ENCODE peak calls at places on chromosomes 16 and 17, in six cellular contexts. One of them, this sample, is unnamed.

GRCh38 chr16:2799852-2800226 is 1.6 kb downstream of the PRSS41 start:
- DNase-seq in T-helper 2 cell: no peak
- DNase-seq in stimulated activated CD4-positive, alpha-beta T cell treated with anti-CD3 and anti-CD28 coated beads, Interleukin-2, amount 100 ng/mL, for 24 hours: no peak
- DNase-seq in Peyer's patch: no peak
- DNase-seq in ureter: peak; percentile 77
- DNase-seq in iris pigment epithelial cell: peak; percentile 20
- DNase-seq in this sample: peak; percentile 86

GRCh38 chr16:67563708-67564468 is 1.6 kb downstream of the CTCF start:
- DNase-seq in iris pigment epithelial cell: peak; percentile 93
- DNase-seq in T-helper 2 cell: no peak
- DNase-seq in ureter: peak; percentile 70
- DNase-seq in Peyer's patch: no peak
- DNase-seq in stimulated activated CD4-positive, alpha-beta T cell treated with anti-CD3 and anti-CD28 coated beads, Interleukin-2, amount 100 ng/mL, for 24 hours: no peak
- DNase-seq in this sample: no peak

GRCh38 chr16:47136101-47136820 is 7.5 kb downstream of the NETO2 start:
- DNase-seq in stimulated activated CD4-positive, alpha-beta T cell treated with anti-CD3 and anti-CD28 coated beads, Interleukin-2, amount 100 ng/mL, for 24 hours: no peak
- DNase-seq in Peyer's patch: no peak
- DNase-seq in ureter: no peak
- DNase-seq in iris pigment epithelial cell: peak; percentile 66
- DNase-seq in T-helper 2 cell: no peak
- DNase-seq in this sample: no peak

GRCh38 chr17:9212376-9213310 is 191.3 kb downstream of the NTN1 start:
- DNase-seq in iris pigment epithelial cell: no peak
- DNase-seq in T-helper 2 cell: no peak
- DNase-seq in stimulated activated CD4-positive, alpha-beta T cell treated with anti-CD3 and anti-CD28 coated beads, Interleukin-2, amount 100 ng/mL, for 24 hours: no peak
- DNase-seq in ureter: no peak
- DNase-seq in Peyer's patch: no peak
- DNase-seq in this sample: no peak

GRCh38 chr17:56441331-56441730 is 152.2 kb upstream of the NOG start:
- DNase-seq in T-helper 2 cell: no peak
- DNase-seq in stimulated activated CD4-positive, alpha-beta T cell treated with anti-CD3 and anti-CD28 coated beads, Interleukin-2, amount 100 ng/mL, for 24 hours: no peak
- DNase-seq in Peyer's patch: no peak
- DNase-seq in iris pigment epithelial cell: peak; percentile 80
- DNase-seq in ureter: no peak
- DNase-seq in this sample: no peak

GRCh38 chr16:4795181-4795827 is at the start of gene SMIM22:
- DNase-seq in T-helper 2 cell: no peak
- DNase-seq in Peyer's patch: no peak
- DNase-seq in stimulated activated CD4-positive, alpha-beta T cell treated with anti-CD3 and anti-CD28 coated beads, Interleukin-2, amount 100 ng/mL, for 24 hours: no peak
- DNase-seq in ureter: peak; percentile 72
- DNase-seq in iris pigment epithelial cell: no peak
- DNase-seq in this sample: peak; percentile 86

GRCh38 chr16:67668495-67669157 is 2.0 kb downstream of the C16orf86 start:
- DNase-seq in iris pigment epithelial cell: no peak
- DNase-seq in Peyer's patch: peak; percentile 49
- DNase-seq in T-helper 2 cell: no peak
- DNase-seq in ureter: no peak
- DNase-seq in stimulated activated CD4-positive, alpha-beta T cell treated with anti-CD3 and anti-CD28 coated beads, Interleukin-2, amount 100 ng/mL, for 24 hours: no peak
- DNase-seq in this sample: no peak

GRCh38 chr16:78105517-78105916 is 6.1 kb downstream of the WWOX start:
- DNase-seq in T-helper 2 cell: no peak
- DNase-seq in iris pigment epithelial cell: no peak
- DNase-seq in stimulated activated CD4-positive, alpha-beta T cell treated with anti-CD3 and anti-CD28 coated beads, Interleukin-2, amount 100 ng/mL, for 24 hours: no peak
- DNase-seq in Peyer's patch: no peak
- DNase-seq in ureter: no peak
- DNase-seq in this sample: no peak

GRCh38 chr17:8706431-8706830 is 38.2 kb downstream of the CCDC42 start:
- DNase-seq in ureter: no peak
- DNase-seq in T-helper 2 cell: no peak
- DNase-seq in stimulated activated CD4-positive, alpha-beta T cell treated with anti-CD3 and anti-CD28 coated beads, Interleukin-2, amount 100 ng/mL, for 24 hours: no peak
- DNase-seq in Peyer's patch: no peak
- DNase-seq in iris pigment epithelial cell: no peak
- DNase-seq in this sample: no peak

GRCh38 chr16:11056090-11056988 is 112.0 kb downstream of the CLEC16A start:
- DNase-seq in iris pigment epithelial cell: peak; percentile 40
- DNase-seq in ureter: no peak
- DNase-seq in stimulated activated CD4-positive, alpha-beta T cell treated with anti-CD3 and anti-CD28 coated beads, Interleukin-2, amount 100 ng/mL, for 24 hours: no peak
- DNase-seq in Peyer's patch: no peak
- DNase-seq in T-helper 2 cell: no peak
- DNase-seq in this sample: no peak

GRCh38 chr16:47377156-47377555 is 83.7 kb downstream of the ITFG1 start:
- DNase-seq in stimulated activated CD4-positive, alpha-beta T cell treated with anti-CD3 and anti-CD28 coated beads, Interleukin-2, amount 100 ng/mL, for 24 hours: no peak
- DNase-seq in Peyer's patch: no peak
- DNase-seq in iris pigment epithelial cell: peak; percentile 59
- DNase-seq in ureter: no peak
- DNase-seq in T-helper 2 cell: no peak
- DNase-seq in this sample: no peak

GRCh38 chr16:53775821-53776431 is 72.0 kb downstream of the FTO start:
- DNase-seq in Peyer's patch: no peak
- DNase-seq in iris pigment epithelial cell: peak; percentile 94
- DNase-seq in ureter: peak; percentile 51
- DNase-seq in stimulated activated CD4-positive, alpha-beta T cell treated with anti-CD3 and anti-CD28 coated beads, Interleukin-2, amount 100 ng/mL, for 24 hours: no peak
- DNase-seq in T-helper 2 cell: no peak
- DNase-seq in this sample: no peak

GRCh38 chr17:43477832-43478634 is 5.7 kb upstream of the DHX8 start:
- DNase-seq in ureter: no peak
- DNase-seq in T-helper 2 cell: no peak
- DNase-seq in stimulated activated CD4-positive, alpha-beta T cell treated with anti-CD3 and anti-CD28 coated beads, Interleukin-2, amount 100 ng/mL, for 24 hours: no peak
- DNase-seq in iris pigment epithelial cell: no peak
- DNase-seq in Peyer's patch: no peak
- DNase-seq in this sample: no peak

GRCh38 chr16:8194795-8195194 is 395.5 kb downstream of the TMEM114 start:
- DNase-seq in Peyer's patch: no peak
- DNase-seq in T-helper 2 cell: no peak
- DNase-seq in ureter: no peak
- DNase-seq in stimulated activated CD4-positive, alpha-beta T cell treated with anti-CD3 and anti-CD28 coated beads, Interleukin-2, amount 100 ng/mL, for 24 hours: no peak
- DNase-seq in iris pigment epithelial cell: no peak
- DNase-seq in this sample: no peak

GRCh38 chr16:81489547-81490267 is 45.1 kb downstream of the CMIP start:
- DNase-seq in iris pigment epithelial cell: no peak
- DNase-seq in ureter: no peak
- DNase-seq in T-helper 2 cell: no peak
- DNase-seq in stimulated activated CD4-positive, alpha-beta T cell treated with anti-CD3 and anti-CD28 coated beads, Interleukin-2, amount 100 ng/mL, for 24 hours: no peak
- DNase-seq in Peyer's patch: no peak
- DNase-seq in this sample: peak; percentile 15

GRCh38 chr17:78324391-78325075 is 35.3 kb downstream of the SOCS3 start:
- DNase-seq in ureter: peak; percentile 80
- DNase-seq in stimulated activated CD4-positive, alpha-beta T cell treated with anti-CD3 and anti-CD28 coated beads, Interleukin-2, amount 100 ng/mL, for 24 hours: peak; percentile 42
- DNase-seq in Peyer's patch: peak; percentile 47
- DNase-seq in iris pigment epithelial cell: peak; percentile 69
- DNase-seq in T-helper 2 cell: no peak
- DNase-seq in this sample: peak; percentile 84

GRCh38 chr16:85138825-85139627 is 26.8 kb upstream of the CIBAR2 start:
- DNase-seq in iris pigment epithelial cell: no peak
- DNase-seq in T-helper 2 cell: no peak
- DNase-seq in ureter: no peak
- DNase-seq in stimulated activated CD4-positive, alpha-beta T cell treated with anti-CD3 and anti-CD28 coated beads, Interleukin-2, amount 100 ng/mL, for 24 hours: no peak
- DNase-seq in Peyer's patch: no peak
- DNase-seq in this sample: no peak

GRCh38 chr16:30805370-30806169 is 18.6 kb upstream of the ZNF629 start:
- DNase-seq in stimulated activated CD4-positive, alpha-beta T cell treated with anti-CD3 and anti-CD28 coated beads, Interleukin-2, amount 100 ng/mL, for 24 hours: peak; percentile 64
- DNase-seq in T-helper 2 cell: peak; percentile 26
- DNase-seq in iris pigment epithelial cell: peak; percentile 75
- DNase-seq in Peyer's patch: peak; percentile 66
- DNase-seq in ureter: peak; percentile 90
- DNase-seq in this sample: peak; percentile 91

GRCh38 chr17:82296511-82297279 is 20.7 kb downstream of the CD7 start:
- DNase-seq in iris pigment epithelial cell: peak; percentile 20
- DNase-seq in stimulated activated CD4-positive, alpha-beta T cell treated with anti-CD3 and anti-CD28 coated beads, Interleukin-2, amount 100 ng/mL, for 24 hours: no peak
- DNase-seq in Peyer's patch: no peak
- DNase-seq in ureter: no peak
- DNase-seq in T-helper 2 cell: no peak
- DNase-seq in this sample: peak; percentile 74

GRCh38 chr17:11177340-11177739 is 63.7 kb upstream of the SHISA6 start:
- DNase-seq in ureter: no peak
- DNase-seq in iris pigment epithelial cell: no peak
- DNase-seq in T-helper 2 cell: no peak
- DNase-seq in Peyer's patch: no peak
- DNase-seq in stimulated activated CD4-positive, alpha-beta T cell treated with anti-CD3 and anti-CD28 coated beads, Interleukin-2, amount 100 ng/mL, for 24 hours: no peak
- DNase-seq in this sample: no peak

GRCh38 chr16:85569615-85570212 is 43.4 kb upstream of the GSE1 start:
- DNase-seq in ureter: no peak
- DNase-seq in Peyer's patch: peak; percentile 71
- DNase-seq in stimulated activated CD4-positive, alpha-beta T cell treated with anti-CD3 and anti-CD28 coated beads, Interleukin-2, amount 100 ng/mL, for 24 hours: peak; percentile 31
- DNase-seq in T-helper 2 cell: no peak
- DNase-seq in iris pigment epithelial cell: peak; percentile 85
- DNase-seq in this sample: peak; percentile 57

GRCh38 chr16:80803341-80804060 is 897 bp downstream of the CDYL2 start:
- DNase-seq in iris pigment epithelial cell: no peak
- DNase-seq in ureter: no peak
- DNase-seq in stimulated activated CD4-positive, alpha-beta T cell treated with anti-CD3 and anti-CD28 coated beads, Interleukin-2, amount 100 ng/mL, for 24 hours: peak; percentile 56
- DNase-seq in T-helper 2 cell: peak; percentile 33
- DNase-seq in Peyer's patch: peak; percentile 26
- DNase-seq in this sample: peak; percentile 47

GRCh38 chr16:56163938-56164337 is 27.4 kb upstream of the GNAO1 start:
- DNase-seq in stimulated activated CD4-positive, alpha-beta T cell treated with anti-CD3 and anti-CD28 coated beads, Interleukin-2, amount 100 ng/mL, for 24 hours: no peak
- DNase-seq in T-helper 2 cell: no peak
- DNase-seq in iris pigment epithelial cell: no peak
- DNase-seq in Peyer's patch: no peak
- DNase-seq in ureter: no peak
- DNase-seq in this sample: no peak

GRCh38 chr16:88067530-88068411 is 116.5 kb downstream of the BANP start:
- DNase-seq in ureter: no peak
- DNase-seq in iris pigment epithelial cell: no peak
- DNase-seq in T-helper 2 cell: no peak
- DNase-seq in stimulated activated CD4-positive, alpha-beta T cell treated with anti-CD3 and anti-CD28 coated beads, Interleukin-2, amount 100 ng/mL, for 24 hours: no peak
- DNase-seq in Peyer's patch: no peak
- DNase-seq in this sample: no peak

GRCh38 chr16:49472598-49472997 is 99.0 kb downstream of the C16orf78 start:
- DNase-seq in iris pigment epithelial cell: no peak
- DNase-seq in stimulated activated CD4-positive, alpha-beta T cell treated with anti-CD3 and anti-CD28 coated beads, Interleukin-2, amount 100 ng/mL, for 24 hours: no peak
- DNase-seq in T-helper 2 cell: no peak
- DNase-seq in Peyer's patch: no peak
- DNase-seq in ureter: peak; percentile 29
- DNase-seq in this sample: no peak

GRCh38 chr17:57746221-57746620 is 1.1 kb upstream of the CCDC182 start:
- DNase-seq in iris pigment epithelial cell: no peak
- DNase-seq in Peyer's patch: no peak
- DNase-seq in stimulated activated CD4-positive, alpha-beta T cell treated with anti-CD3 and anti-CD28 coated beads, Interleukin-2, amount 100 ng/mL, for 24 hours: no peak
- DNase-seq in ureter: no peak
- DNase-seq in T-helper 2 cell: no peak
- DNase-seq in this sample: no peak

GRCh38 chr16:73329363-73330306 is 281.7 kb upstream of the ZFHX3 start:
- DNase-seq in stimulated activated CD4-positive, alpha-beta T cell treated with anti-CD3 and anti-CD28 coated beads, Interleukin-2, amount 100 ng/mL, for 24 hours: no peak
- DNase-seq in ureter: no peak
- DNase-seq in iris pigment epithelial cell: no peak
- DNase-seq in T-helper 2 cell: no peak
- DNase-seq in Peyer's patch: no peak
- DNase-seq in this sample: no peak

GRCh38 chr16:87626905-87627304 is 24.6 kb downstream of the JPH3 start:
- DNase-seq in ureter: no peak
- DNase-seq in T-helper 2 cell: no peak
- DNase-seq in stimulated activated CD4-positive, alpha-beta T cell treated with anti-CD3 and anti-CD28 coated beads, Interleukin-2, amount 100 ng/mL, for 24 hours: no peak
- DNase-seq in iris pigment epithelial cell: no peak
- DNase-seq in Peyer's patch: no peak
- DNase-seq in this sample: peak; percentile 17

GRCh38 chr17:148757-149156 is 11.4 kb downstream of the SCGB1C2 start:
- DNase-seq in ureter: peak; percentile 34
- DNase-seq in Peyer's patch: peak; percentile 10
- DNase-seq in T-helper 2 cell: no peak
- DNase-seq in iris pigment epithelial cell: no peak
- DNase-seq in stimulated activated CD4-positive, alpha-beta T cell treated with anti-CD3 and anti-CD28 coated beads, Interleukin-2, amount 100 ng/mL, for 24 hours: no peak
- DNase-seq in this sample: no peak

GRCh38 chr17:50344712-50345380 is 1.1 kb upstream of the XYLT2 start:
- DNase-seq in Peyer's patch: no peak
- DNase-seq in stimulated activated CD4-positive, alpha-beta T cell treated with anti-CD3 and anti-CD28 coated beads, Interleukin-2, amount 100 ng/mL, for 24 hours: no peak
- DNase-seq in iris pigment epithelial cell: no peak
- DNase-seq in T-helper 2 cell: no peak
- DNase-seq in ureter: no peak
- DNase-seq in this sample: peak; percentile 25

GRCh38 chr16:82062645-82063058 is 27.6 kb downstream of the HSD17B2 start:
- DNase-seq in T-helper 2 cell: no peak
- DNase-seq in iris pigment epithelial cell: peak; percentile 56
- DNase-seq in ureter: no peak
- DNase-seq in Peyer's patch: no peak
- DNase-seq in stimulated activated CD4-positive, alpha-beta T cell treated with anti-CD3 and anti-CD28 coated beads, Interleukin-2, amount 100 ng/mL, for 24 hours: no peak
- DNase-seq in this sample: no peak

GRCh38 chr17:80158846-80159245 is 11.0 kb upstream of the CARD14 start:
- DNase-seq in T-helper 2 cell: no peak
- DNase-seq in stimulated activated CD4-positive, alpha-beta T cell treated with anti-CD3 and anti-CD28 coated beads, Interleukin-2, amount 100 ng/mL, for 24 hours: no peak
- DNase-seq in ureter: no peak
- DNase-seq in iris pigment epithelial cell: no peak
- DNase-seq in Peyer's patch: no peak
- DNase-seq in this sample: no peak

GRCh38 chr17:77640242-77640641 is 318.3 kb upstream of the TNRC6C start:
- DNase-seq in T-helper 2 cell: no peak
- DNase-seq in stimulated activated CD4-positive, alpha-beta T cell treated with anti-CD3 and anti-CD28 coated beads, Interleukin-2, amount 100 ng/mL, for 24 hours: no peak
- DNase-seq in ureter: no peak
- DNase-seq in iris pigment epithelial cell: no peak
- DNase-seq in Peyer's patch: no peak
- DNase-seq in this sample: no peak

GRCh38 chr17:79607941-79608728 is 2.7 kb downstream of the RBFOX3 start:
- DNase-seq in stimulated activated CD4-positive, alpha-beta T cell treated with anti-CD3 and anti-CD28 coated beads, Interleukin-2, amount 100 ng/mL, for 24 hours: peak; percentile 20
- DNase-seq in ureter: no peak
- DNase-seq in Peyer's patch: no peak
- DNase-seq in iris pigment epithelial cell: peak; percentile 37
- DNase-seq in T-helper 2 cell: no peak
- DNase-seq in this sample: no peak

GRCh38 chr16:57627184-57627871 is 1.1 kb upstream of the ADGRG1 start:
- DNase-seq in stimulated activated CD4-positive, alpha-beta T cell treated with anti-CD3 and anti-CD28 coated beads, Interleukin-2, amount 100 ng/mL, for 24 hours: no peak
- DNase-seq in ureter: no peak
- DNase-seq in Peyer's patch: no peak
- DNase-seq in T-helper 2 cell: no peak
- DNase-seq in iris pigment epithelial cell: peak; percentile 78
- DNase-seq in this sample: peak; percentile 10

GRCh38 chr17:72338847-72339790 is 218.3 kb downstream of the SOX9 start:
- DNase-seq in iris pigment epithelial cell: peak; percentile 95
- DNase-seq in ureter: peak; percentile 50
- DNase-seq in Peyer's patch: no peak
- DNase-seq in stimulated activated CD4-positive, alpha-beta T cell treated with anti-CD3 and anti-CD28 coated beads, Interleukin-2, amount 100 ng/mL, for 24 hours: no peak
- DNase-seq in T-helper 2 cell: no peak
- DNase-seq in this sample: no peak

GRCh38 chr17:78345791-78346494 is 13.9 kb downstream of the SOCS3 start:
- DNase-seq in T-helper 2 cell: no peak
- DNase-seq in ureter: no peak
- DNase-seq in iris pigment epithelial cell: no peak
- DNase-seq in Peyer's patch: no peak
- DNase-seq in stimulated activated CD4-positive, alpha-beta T cell treated with anti-CD3 and anti-CD28 coated beads, Interleukin-2, amount 100 ng/mL, for 24 hours: no peak
- DNase-seq in this sample: no peak

GRCh38 chr17:61495161-61495857 is 43.1 kb downstream of the TBX4 start:
- DNase-seq in stimulated activated CD4-positive, alpha-beta T cell treated with anti-CD3 and anti-CD28 coated beads, Interleukin-2, amount 100 ng/mL, for 24 hours: no peak
- DNase-seq in iris pigment epithelial cell: peak; percentile 62
- DNase-seq in Peyer's patch: no peak
- DNase-seq in ureter: no peak
- DNase-seq in T-helper 2 cell: no peak
- DNase-seq in this sample: no peak